ENCODE peak calls at places on chromosomes 11 and 22, in four cellular contexts. One of them, this sample, is unnamed.

GRCh38 chr22:49013707-49014106 is 814.0 kb downstream of the BRD1 start:
- DNase-seq in lung microvascular endothelial cell: no peak
- DNase-seq in left colon: no peak
- DNase-seq in GM12865: no peak
- DNase-seq in this sample: no peak

GRCh38 chr11:35035894-35036408 is 103.0 kb upstream of the CD44 start:
- DNase-seq in left colon: no peak
- DNase-seq in lung microvascular endothelial cell: no peak
- DNase-seq in GM12865: peak
- DNase-seq in this sample: no peak

GRCh38 chr11:102391549-102392237 is 44.7 kb downstream of the BIRC2 start:
- DNase-seq in left colon: no peak
- DNase-seq in GM12865: no peak
- DNase-seq in lung microvascular endothelial cell: no peak
- DNase-seq in this sample: no peak

GRCh38 chr22:38299001-38299651 is 18.1 kb downstream of the CSNK1E start:
- DNase-seq in GM12865: no peak
- DNase-seq in left colon: no peak
- DNase-seq in lung microvascular endothelial cell: no peak
- DNase-seq in this sample: no peak

GRCh38 chr11:112634551-112634950 is 326.7 kb upstream of the NCAM1 start:
- DNase-seq in left colon: no peak
- DNase-seq in GM12865: no peak
- DNase-seq in lung microvascular endothelial cell: no peak
- DNase-seq in this sample: no peak

GRCh38 chr11:57425565-57426438 is 1.1 kb downstream of the SLC43A3 start:
- DNase-seq in lung microvascular endothelial cell: peak
- DNase-seq in GM12865: peak
- DNase-seq in left colon: peak
- DNase-seq in this sample: peak

GRCh38 chr22:49571326-49571725 is 256.3 kb downstream of the BRD1 start:
- DNase-seq in lung microvascular endothelial cell: no peak
- DNase-seq in left colon: no peak
- DNase-seq in GM12865: no peak
- DNase-seq in this sample: peak

GRCh38 chr11:13765886-13766285 is 97.4 kb downstream of the FAR1 start:
- DNase-seq in lung microvascular endothelial cell: no peak
- DNase-seq in left colon: no peak
- DNase-seq in GM12865: no peak
- DNase-seq in this sample: no peak

GRCh38 chr11:68066742-68067141 is 27.9 kb downstream of the TCIRG1 start:
- DNase-seq in left colon: no peak
- DNase-seq in lung microvascular endothelial cell: no peak
- DNase-seq in GM12865: no peak
- DNase-seq in this sample: no peak